ENCODE peak calls at places on chromosomes 6 and 20, in seven cellular contexts. One of them, this sample, is unnamed.

GRCh38 chr6:154508573-154509375 is 1.7 kb downstream of the CNKSR3 start:
- ATAC-seq in upper lobe of left lung: no peak
- ATAC-seq in GM12878: no peak
- ATAC-seq in HCT116: no peak
- ATAC-seq in Panc1: no peak
- ATAC-seq in HepG2: peak
- ATAC-seq in K562: peak
- ATAC-seq in this sample: no peak

GRCh38 chr20:34876161-34877001 is at the start of gene ACSS2:
- ATAC-seq in GM12878: peak
- ATAC-seq in upper lobe of left lung: peak
- ATAC-seq in K562: peak
- ATAC-seq in HCT116: peak
- ATAC-seq in Panc1: peak
- ATAC-seq in HepG2: peak
- ATAC-seq in this sample: peak

GRCh38 chr20:62302341-62303048 is at the start of gene ADRM1:
- ATAC-seq in Panc1: peak
- ATAC-seq in HepG2: peak
- ATAC-seq in HCT116: peak
- ATAC-seq in GM12878: peak
- ATAC-seq in K562: peak
- ATAC-seq in upper lobe of left lung: peak
- ATAC-seq in this sample: peak

GRCh38 chr20:32439132-32439829 is 81.2 kb downstream of the ASXL1 start:
- ATAC-seq in HepG2: peak
- ATAC-seq in K562: peak
- ATAC-seq in HCT116: peak
- ATAC-seq in Panc1: peak
- ATAC-seq in upper lobe of left lung: peak
- ATAC-seq in GM12878: no peak
- ATAC-seq in this sample: no peak

GRCh38 chr20:59144179-59144830 is 19.3 kb upstream of the ZNF831 start:
- ATAC-seq in K562: no peak
- ATAC-seq in upper lobe of left lung: no peak
- ATAC-seq in Panc1: no peak
- ATAC-seq in HCT116: no peak
- ATAC-seq in HepG2: no peak
- ATAC-seq in GM12878: no peak
- ATAC-seq in this sample: no peak

GRCh38 chr6:106192824-106193223 is 106.7 kb downstream of the PRDM1 start:
- ATAC-seq in Panc1: no peak
- ATAC-seq in GM12878: no peak
- ATAC-seq in upper lobe of left lung: no peak
- ATAC-seq in K562: peak
- ATAC-seq in HepG2: no peak
- ATAC-seq in HCT116: peak
- ATAC-seq in this sample: no peak

GRCh38 chr6:41693281-41693838 is 42.0 kb downstream of the TFEB start:
- ATAC-seq in HCT116: peak
- ATAC-seq in upper lobe of left lung: no peak
- ATAC-seq in K562: no peak
- ATAC-seq in GM12878: no peak
- ATAC-seq in HepG2: no peak
- ATAC-seq in Panc1: no peak
- ATAC-seq in this sample: no peak

GRCh38 chr6:117303323-117303722 is 38.0 kb downstream of the VGLL2 start:
- ATAC-seq in GM12878: no peak
- ATAC-seq in Panc1: no peak
- ATAC-seq in HepG2: no peak
- ATAC-seq in HCT116: no peak
- ATAC-seq in upper lobe of left lung: no peak
- ATAC-seq in K562: no peak
- ATAC-seq in this sample: no peak

GRCh38 chr6:140011537-140011936 is 637.1 kb upstream of the CITED2 start:
- ATAC-seq in Panc1: no peak
- ATAC-seq in HepG2: peak
- ATAC-seq in K562: no peak
- ATAC-seq in HCT116: no peak
- ATAC-seq in upper lobe of left lung: no peak
- ATAC-seq in GM12878: no peak
- ATAC-seq in this sample: no peak

GRCh38 chr6:88669475-88669874 is 293.9 kb downstream of the RNGTT start:
- ATAC-seq in HCT116: no peak
- ATAC-seq in HepG2: no peak
- ATAC-seq in GM12878: no peak
- ATAC-seq in upper lobe of left lung: no peak
- ATAC-seq in K562: no peak
- ATAC-seq in Panc1: no peak
- ATAC-seq in this sample: no peak

GRCh38 chr20:6269163-6269873 is 146.5 kb upstream of the FERMT1 start:
- ATAC-seq in HepG2: peak
- ATAC-seq in K562: peak
- ATAC-seq in Panc1: no peak
- ATAC-seq in HCT116: no peak
- ATAC-seq in GM12878: peak
- ATAC-seq in upper lobe of left lung: no peak
- ATAC-seq in this sample: no peak

GRCh38 chr20:59210186-59210585 is 46.6 kb downstream of the ZNF831 start:
- ATAC-seq in K562: no peak
- ATAC-seq in Panc1: no peak
- ATAC-seq in upper lobe of left lung: no peak
- ATAC-seq in GM12878: no peak
- ATAC-seq in HepG2: no peak
- ATAC-seq in HCT116: no peak
- ATAC-seq in this sample: no peak

GRCh38 chr6:4371207-4371921 is 236.0 kb upstream of the ECI2 start:
- ATAC-seq in K562: peak
- ATAC-seq in HepG2: no peak
- ATAC-seq in Panc1: no peak
- ATAC-seq in HCT116: no peak
- ATAC-seq in GM12878: no peak
- ATAC-seq in upper lobe of left lung: no peak
- ATAC-seq in this sample: no peak

GRCh38 chr20:3818155-3819151 is 1.9 kb upstream of the AP5S1 start:
- ATAC-seq in GM12878: peak
- ATAC-seq in Panc1: peak
- ATAC-seq in upper lobe of left lung: peak
- ATAC-seq in K562: peak
- ATAC-seq in HepG2: peak
- ATAC-seq in HCT116: peak
- ATAC-seq in this sample: peak

GRCh38 chr20:55004044-55004443 is 528.7 kb downstream of the DOK5 start:
- ATAC-seq in HepG2: no peak
- ATAC-seq in HCT116: no peak
- ATAC-seq in upper lobe of left lung: no peak
- ATAC-seq in K562: no peak
- ATAC-seq in Panc1: no peak
- ATAC-seq in GM12878: peak
- ATAC-seq in this sample: no peak

GRCh38 chr20:25299801-25300200 is 51.9 kb downstream of the PYGB start:
- ATAC-seq in GM12878: no peak
- ATAC-seq in Panc1: peak
- ATAC-seq in HepG2: no peak
- ATAC-seq in K562: peak
- ATAC-seq in upper lobe of left lung: no peak
- ATAC-seq in HCT116: peak
- ATAC-seq in this sample: no peak

GRCh38 chr6:12584631-12585405 is 131.7 kb upstream of the PHACTR1 start:
- ATAC-seq in GM12878: no peak
- ATAC-seq in Panc1: no peak
- ATAC-seq in HCT116: no peak
- ATAC-seq in upper lobe of left lung: peak
- ATAC-seq in HepG2: no peak
- ATAC-seq in K562: no peak
- ATAC-seq in this sample: peak

DNA sequence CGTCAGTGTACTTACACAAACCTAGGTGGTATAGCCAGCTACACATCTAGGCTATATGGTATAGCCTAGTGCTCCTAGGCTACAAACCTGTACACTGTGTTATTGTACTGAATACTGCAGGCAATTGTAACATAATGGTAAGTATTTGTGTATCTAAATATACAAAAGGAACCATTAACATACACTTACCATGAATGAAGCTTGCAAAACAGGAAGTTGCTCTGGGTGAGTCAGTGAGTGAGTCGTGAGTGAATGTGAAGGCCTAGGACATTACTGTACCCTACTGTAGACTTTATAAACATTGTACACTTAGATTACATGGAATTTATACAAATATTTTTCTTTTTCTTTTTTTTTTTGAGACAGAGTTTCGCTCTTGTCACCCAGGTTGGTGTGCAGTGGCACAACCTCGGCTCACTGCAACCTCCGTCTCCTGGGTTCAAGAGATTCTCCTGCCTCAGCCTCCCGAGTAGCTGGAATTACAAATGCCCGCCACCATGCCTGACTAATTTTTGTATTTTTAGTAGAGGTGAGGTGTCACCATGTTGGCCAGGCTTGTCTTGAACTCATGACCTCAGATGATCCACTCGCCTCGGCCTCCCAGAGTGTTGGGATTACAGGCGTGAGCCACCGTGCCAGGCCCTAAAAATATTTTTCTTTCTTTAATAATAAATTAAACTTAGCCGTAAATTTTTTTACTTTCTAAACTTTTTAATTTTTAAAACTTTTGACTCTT is 15.4 kb upstream of the KIAA1755 start:
- ATAC-seq in HCT116: no peak
- ATAC-seq in upper lobe of left lung: no peak
- ATAC-seq in GM12878: no peak
- ATAC-seq in Panc1: peak
- ATAC-seq in K562: no peak
- ATAC-seq in HepG2: no peak
- ATAC-seq in this sample: no peak
- TF ChIP-seq POLR2AphosphoS5 in HCT116: no peak
- TF ChIP-seq POLR2AphosphoS5 in upper lobe of left lung: no peak
- TF ChIP-seq POLR2AphosphoS5 in GM12878: no peak
- TF ChIP-seq POLR2AphosphoS5 in Panc1: no peak
- TF ChIP-seq POLR2AphosphoS5 in K562: no peak
- TF ChIP-seq POLR2AphosphoS5 in HepG2: no peak
- TF ChIP-seq POLR2AphosphoS5 in this sample: no peak

DNA sequence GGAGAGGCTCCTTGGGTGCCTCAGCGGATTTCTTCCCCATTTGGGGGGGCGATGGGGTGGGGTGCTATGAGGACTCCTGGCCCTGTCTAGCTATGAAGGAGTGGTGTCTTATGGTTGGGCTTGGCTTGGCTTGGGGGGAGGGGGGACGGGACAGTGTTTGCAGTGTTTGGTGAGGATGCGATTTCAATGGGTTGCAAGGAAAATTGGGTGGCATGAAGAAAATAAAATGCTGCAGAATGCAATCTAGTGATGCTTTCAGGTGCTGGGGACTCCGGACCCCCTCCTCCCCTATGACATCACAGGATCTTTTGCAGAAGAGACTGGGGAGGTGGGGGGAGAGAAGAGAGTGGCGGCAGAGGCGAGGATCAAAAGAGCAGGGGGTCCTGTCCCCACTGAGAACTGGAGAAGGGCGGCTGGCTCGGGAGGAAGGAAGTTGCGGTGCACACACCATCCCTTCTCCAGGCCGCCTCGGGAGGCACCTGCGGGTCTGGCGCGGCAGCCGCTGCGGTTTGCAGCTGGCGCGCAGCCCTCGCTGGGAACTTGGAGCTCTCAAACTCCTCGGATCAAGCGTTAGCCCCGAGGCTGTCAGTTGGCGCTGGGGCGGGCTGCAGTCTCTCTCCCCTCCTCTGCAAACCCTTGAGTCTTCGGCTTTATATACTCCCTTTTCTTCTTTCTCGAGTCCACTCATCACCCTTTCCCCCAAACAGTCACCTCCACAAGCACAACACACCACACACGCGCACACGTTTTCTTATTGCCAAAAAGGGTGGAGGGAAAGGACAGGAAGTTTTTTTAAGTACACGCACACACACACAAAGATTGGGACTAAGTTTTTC is 180.8 kb downstream of the TBXT start:
- ATAC-seq in K562: no peak
- ATAC-seq in upper lobe of left lung: peak
- ATAC-seq in Panc1: no peak
- ATAC-seq in HCT116: no peak
- ATAC-seq in HepG2: no peak
- ATAC-seq in GM12878: no peak
- ATAC-seq in this sample: no peak
- H3K4me3 ChIP-seq in K562: no peak
- H3K4me3 ChIP-seq in upper lobe of left lung: no peak
- H3K4me3 ChIP-seq in Panc1: peak
- H3K4me3 ChIP-seq in HCT116: no peak
- H3K4me3 ChIP-seq in HepG2: no peak
- H3K4me3 ChIP-seq in GM12878: no peak
- H3K4me3 ChIP-seq in this sample: peak

GRCh38 chr6:136088693-136089092 is 161.4 kb downstream of the MTFR2 start:
- ATAC-seq in HepG2: no peak
- ATAC-seq in HCT116: no peak
- ATAC-seq in Panc1: no peak
- ATAC-seq in GM12878: no peak
- ATAC-seq in K562: no peak
- ATAC-seq in upper lobe of left lung: no peak
- ATAC-seq in this sample: no peak

GRCh38 chr6:136086686-136087085 is 163.4 kb downstream of the MTFR2 start:
- ATAC-seq in upper lobe of left lung: no peak
- ATAC-seq in K562: no peak
- ATAC-seq in HepG2: no peak
- ATAC-seq in Panc1: no peak
- ATAC-seq in GM12878: no peak
- ATAC-seq in HCT116: no peak
- ATAC-seq in this sample: no peak

GRCh38 chr6:136085370-136086115 is 164.6 kb downstream of the MTFR2 start:
- ATAC-seq in GM12878: no peak
- ATAC-seq in Panc1: no peak
- ATAC-seq in K562: no peak
- ATAC-seq in HepG2: no peak
- ATAC-seq in HCT116: no peak
- ATAC-seq in upper lobe of left lung: no peak
- ATAC-seq in this sample: no peak

GRCh38 chr6:136089885-136090284 is 160.2 kb downstream of the MTFR2 start:
- ATAC-seq in K562: no peak
- ATAC-seq in HepG2: no peak
- ATAC-seq in upper lobe of left lung: no peak
- ATAC-seq in HCT116: no peak
- ATAC-seq in GM12878: no peak
- ATAC-seq in Panc1: no peak
- ATAC-seq in this sample: no peak

GRCh38 chr6:136087986-136088385 is 162.1 kb downstream of the MTFR2 start:
- ATAC-seq in HepG2: no peak
- ATAC-seq in upper lobe of left lung: no peak
- ATAC-seq in HCT116: no peak
- ATAC-seq in GM12878: no peak
- ATAC-seq in Panc1: no peak
- ATAC-seq in K562: no peak
- ATAC-seq in this sample: no peak
- TF ChIP-seq POLR2AphosphoS5 in HepG2: no peak
- TF ChIP-seq POLR2AphosphoS5 in upper lobe of left lung: no peak
- TF ChIP-seq POLR2AphosphoS5 in HCT116: no peak
- TF ChIP-seq POLR2AphosphoS5 in GM12878: no peak
- TF ChIP-seq POLR2AphosphoS5 in Panc1: no peak
- TF ChIP-seq POLR2AphosphoS5 in K562: no peak
- TF ChIP-seq POLR2AphosphoS5 in this sample: no peak

DNA sequence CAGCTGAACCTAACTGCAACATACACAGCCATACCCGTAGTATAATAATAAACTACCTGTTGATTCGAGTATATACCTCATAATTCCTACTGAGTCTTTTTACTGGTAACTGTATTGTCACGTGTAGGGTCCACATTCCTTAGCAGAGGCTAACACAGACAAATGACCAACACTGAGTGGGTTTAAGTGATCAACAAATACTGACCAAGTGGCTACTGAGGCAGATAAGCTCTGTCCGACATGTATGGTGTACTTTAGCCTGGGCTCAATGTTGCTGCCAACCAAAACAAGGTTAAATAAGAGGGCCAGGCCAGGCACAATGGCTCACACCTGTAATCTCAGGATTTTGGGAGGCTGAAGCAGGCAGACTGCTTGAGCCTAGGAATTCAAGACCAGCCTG is 12.7 kb downstream of the ELOVL5 start:
- ATAC-seq in HepG2: no peak
- ATAC-seq in HCT116: no peak
- ATAC-seq in GM12878: no peak
- ATAC-seq in upper lobe of left lung: peak
- ATAC-seq in K562: no peak
- ATAC-seq in Panc1: no peak
- ATAC-seq in this sample: no peak
- H3K4me3 ChIP-seq in HepG2: no peak
- H3K4me3 ChIP-seq in HCT116: no peak
- H3K4me3 ChIP-seq in GM12878: peak
- H3K4me3 ChIP-seq in upper lobe of left lung: no peak
- H3K4me3 ChIP-seq in K562: no peak
- H3K4me3 ChIP-seq in Panc1: no peak
- H3K4me3 ChIP-seq in this sample: no peak

This sample was measured in gastroesophageal sphincter.